ENCODE peak calls at places on chromosomes 1 and 21, in eight cellular contexts. O is skeletal muscle cell; K is astrocyte of the hippocampus; F is NCI-H1417; U is IMR-90; V is right lobe of liver; Q is stimulated activated CD4-positive, alpha-beta T cell treated with anti-CD3 and anti-CD28 coated beads, Interleukin-1b, Interleukin-23, amount 100 ng/mL, for 48 hours; H is stimulated activated CD8-positive, alpha-beta memory T cell treated with anti-CD3 and anti-CD28 coated beads, Interleukin-2, amount 100 ng/mL, for 48 hours. Z is an unnamed sample.

GRCh38 chr1:169833179-169833901 is 38.6 kb upstream of the METTL18 start:
- DNase-seq in O (no peak), H (no peak), Q (no peak), K (no peak), F (no peak), U (peak), V (no peak), Z (no peak)

GRCh38 chr1:28927442-28928305 is 13.3 kb downstream of the EPB41 start:
- DNase-seq in O (peak), F (peak), K (no peak), Q (no peak), U (peak), H (no peak), V (no peak), Z (peak)

GRCh38 chr1:233945573-233945972 is 41.1 kb downstream of the SLC35F3 start:
- DNase-seq in F (no peak), V (no peak), Q (peak), K (peak), U (no peak), H (no peak), O (no peak), Z (peak)

GRCh38 chr1:185499986-185500626 is 183.1 kb upstream of the IVNS1ABP start:
- DNase-seq in F (no peak), K (peak), U (peak), Q (no peak), V (no peak), H (no peak), O (peak), Z (no peak)

GRCh38 chr1:197920345-197921117 is 3.4 kb downstream of the LHX9 start:
- DNase-seq in O (no peak), H (no peak), F (no peak), Q (no peak), K (no peak), V (no peak), U (no peak), Z (no peak)

GRCh38 chr1:216193839-216194443 is 229.3 kb downstream of the USH2A start:
- DNase-seq in Q (no peak), U (no peak), F (no peak), O (no peak), H (no peak), K (no peak), V (no peak), Z (no peak)

GRCh38 chr1:6380037-6380436 is 13.5 kb downstream of the ACOT7 start:
- DNase-seq in F (no peak), K (no peak), O (no peak), H (no peak), Q (no peak), V (no peak), U (no peak), Z (no peak)

GRCh38 chr1:96087719-96088118 is 633.9 kb upstream of the PTBP2 start:
- DNase-seq in F (no peak), K (no peak), U (no peak), O (no peak), V (no peak), H (no peak), Q (no peak), Z (no peak)

GRCh38 chr1:104156804-104157203 is 407.1 kb downstream of the AMY1C start:
- DNase-seq in O (no peak), V (no peak), Q (no peak), F (no peak), H (no peak), U (no peak), K (no peak), Z (no peak)

GRCh38 chr1:59317780-59318179 is 20.9 kb downstream of the FGGY start:
- DNase-seq in U (no peak), Q (no peak), O (no peak), V (no peak), F (no peak), H (no peak), K (no peak), Z (no peak)

GRCh38 chr1:82604524-82604923 is 803.8 kb downstream of the ADGRL2 start:
- DNase-seq in O (no peak), K (no peak), U (no peak), F (no peak), V (peak), H (no peak), Q (no peak), Z (peak)

GRCh38 chr1:18415448-18415960 is 65.2 kb upstream of the KLHDC7A start:
- DNase-seq in H (no peak), O (no peak), U (no peak), Q (no peak), K (no peak), V (no peak), F (no peak), Z (no peak)

GRCh38 chr1:35808376-35809155 is 750 bp downstream of the AGO4 start:
- DNase-seq in Q (peak), U (no peak), H (peak), V (peak), F (peak), O (no peak), K (peak), Z (no peak)

GRCh38 chr1:25170439-25170838 is 61.9 kb downstream of the SYF2 start:
- DNase-seq in U (no peak), H (no peak), O (no peak), V (no peak), F (no peak), Q (no peak), K (no peak), Z (peak)

GRCh38 chr21:46253610-46254124 is 25.1 kb upstream of the LSS start:
- DNase-seq in F (peak), H (peak), U (peak), Q (peak), K (no peak), V (no peak), O (no peak), Z (peak)

GRCh38 chr1:240705584-240705983 is 93.6 kb upstream of the GREM2 start:
- DNase-seq in V (no peak), U (peak), Q (no peak), H (no peak), O (peak), K (peak), F (no peak), Z (no peak)

GRCh38 chr1:20322825-20323612 is 32.3 kb downstream of the VWA5B1 start:
- DNase-seq in V (no peak), Q (peak), O (no peak), U (peak), K (peak), H (no peak), F (no peak), Z (no peak)

GRCh38 chr1:89865498-89866385 is 44.9 kb downstream of the LRRC8D start:
- DNase-seq in O (no peak), H (no peak), V (no peak), K (peak), Q (no peak), U (peak), F (no peak), Z (no peak)

GRCh38 chr1:65309317-65310077 is at the start of gene DNAJC6:
- DNase-seq in U (peak), Q (peak), F (peak), O (no peak), H (peak), K (peak), V (peak), Z (peak)

GRCh38 chr1:119805247-119805646 is 6.0 kb downstream of the REG4 start:
- DNase-seq in O (no peak), Q (no peak), U (no peak), H (no peak), K (no peak), V (no peak), F (no peak), Z (no peak)

GRCh38 chr1:90862782-90863181 is 145.7 kb upstream of the BARHL2 start:
- DNase-seq in K (no peak), U (no peak), F (no peak), O (no peak), V (no peak), H (no peak), Q (no peak), Z (no peak)

GRCh38 chr1:11151134-11151533 is 38.0 kb upstream of the ANGPTL7 start:
- DNase-seq in V (no peak), F (no peak), K (no peak), Q (no peak), O (no peak), U (no peak), H (no peak), Z (no peak)

GRCh38 chr1:154497026-154497806 is 4.8 kb upstream of the TDRD10 start:
- DNase-seq in Q (no peak), K (peak), V (peak), F (no peak), U (no peak), O (no peak), H (no peak), Z (no peak)

GRCh38 chr1:2791027-2791760 is 10.3 kb downstream of the TTC34 start:
- DNase-seq in K (no peak), Q (no peak), U (no peak), F (no peak), O (no peak), V (no peak), H (no peak), Z (no peak)

GRCh38 chr1:76799700-76800099 is 67.6 kb upstream of the ST6GALNAC5 start:
- DNase-seq in V (no peak), O (no peak), H (no peak), U (no peak), F (no peak), Q (no peak), K (peak), Z (no peak)

GRCh38 chr21:17466166-17466565 is 46.7 kb upstream of the CXADR start:
- DNase-seq in F (no peak), U (peak), O (no peak), K (peak), H (no peak), Q (no peak), V (no peak), Z (no peak)

GRCh38 chr1:102879439-102879993 is 228.8 kb downstream of the COL11A1 start:
- DNase-seq in O (peak), K (peak), F (no peak), H (no peak), U (peak), Q (no peak), V (no peak), Z (no peak)

GRCh38 chr1:243394610-243395490 is 139.0 kb downstream of the SDCCAG8 start:
- DNase-seq in U (no peak), V (no peak), Q (no peak), O (no peak), H (no peak), F (peak), K (no peak), Z (peak)

GRCh38 chr1:26574690-26575349 is 45.3 kb downstream of the RPS6KA1 start:
- DNase-seq in F (no peak), U (peak), Q (no peak), K (peak), O (no peak), V (no peak), H (no peak), Z (no peak)

GRCh38 chr1:82538876-82539275 is 738.1 kb downstream of the ADGRL2 start:
- DNase-seq in U (peak), Q (no peak), F (no peak), V (no peak), O (peak), H (no peak), K (peak), Z (no peak)

GRCh38 chr1:204685236-204686006 is at the start of gene LRRN2:
- DNase-seq in U (no peak), O (no peak), Q (no peak), H (no peak), V (peak), K (peak), F (peak), Z (peak)

GRCh38 chr21:46009951-46010655 is 28.5 kb downstream of the COL6A1 start:
- DNase-seq in H (no peak), O (no peak), Q (no peak), K (no peak), U (no peak), V (peak), F (no peak), Z (no peak)

GRCh38 chr1:46102769-46103476 is 29.5 kb downstream of the PIK3R3 start:
- DNase-seq in O (no peak), F (no peak), V (no peak), H (no peak), Q (peak), K (no peak), U (peak), Z (no peak)

GRCh38 chr1:178867670-178868069 is 3.2 kb downstream of the ANGPTL1 start:
- DNase-seq in Q (no peak), U (peak), H (no peak), V (no peak), K (no peak), F (no peak), O (no peak), Z (no peak)

GRCh38 chr1:169085911-169086310 is 20.6 kb upstream of the ATP1B1 start:
- DNase-seq in V (no peak), H (no peak), U (no peak), F (no peak), O (no peak), Q (no peak), K (no peak), Z (no peak)

GRCh38 chr21:27168084-27168483 is 201.2 kb upstream of the ADAMTS5 start:
- DNase-seq in H (no peak), K (no peak), U (peak), O (no peak), F (no peak), Q (no peak), V (no peak), Z (no peak)

GRCh38 chr1:53971718-53972117 is 25.6 kb downstream of the LRRC42 start:
- DNase-seq in O (no peak), H (no peak), F (no peak), V (no peak), Q (no peak), U (peak), K (peak), Z (no peak)

GRCh38 chr1:228989992-228990827 is 254.9 kb downstream of the RHOU start:
- DNase-seq in K (no peak), F (peak), U (no peak), V (peak), H (no peak), O (no peak), Q (no peak), Z (peak)

Z was measured in NCI-H2171 treated with DMSO at 0.1 percent for 48 hours.